ENCODE peak calls at places on chromosomes 4 and X, in nine cellular contexts. One of them, this sample, is unnamed.

GRCh38 chr4:64756016-64756415 is 346.8 kb upstream of the TECRL start:
- DNase-seq in neural crest cell: no peak
- DNase-seq in nephron progenitor cell: no peak
- DNase-seq in WTC11: no peak
- DNase-seq in right lobe of liver: no peak
- DNase-seq in GM12865: no peak
- DNase-seq in cardiac muscle cell: no peak
- DNase-seq in Calu3: no peak
- DNase-seq in cardiac fibroblast: peak
- DNase-seq in this sample: no peak

GRCh38 chrX:21905976-21906375 is 34.5 kb upstream of the SMS start:
- DNase-seq in GM12865: no peak
- DNase-seq in WTC11: no peak
- DNase-seq in Calu3: no peak
- DNase-seq in cardiac fibroblast: no peak
- DNase-seq in nephron progenitor cell: no peak
- DNase-seq in neural crest cell: no peak
- DNase-seq in right lobe of liver: no peak
- DNase-seq in cardiac muscle cell: no peak
- DNase-seq in this sample: no peak

GRCh38 chr4:54439831-54440243 is 210.7 kb downstream of the PDGFRA start:
- DNase-seq in neural crest cell: no peak
- DNase-seq in Calu3: no peak
- DNase-seq in nephron progenitor cell: no peak
- DNase-seq in right lobe of liver: peak
- DNase-seq in WTC11: no peak
- DNase-seq in cardiac fibroblast: peak
- DNase-seq in cardiac muscle cell: no peak
- DNase-seq in GM12865: peak
- DNase-seq in this sample: no peak

GRCh38 chr4:27807207-27807606 is 946.6 kb downstream of the STIM2 start:
- DNase-seq in WTC11: no peak
- DNase-seq in cardiac muscle cell: no peak
- DNase-seq in cardiac fibroblast: no peak
- DNase-seq in nephron progenitor cell: no peak
- DNase-seq in neural crest cell: no peak
- DNase-seq in Calu3: no peak
- DNase-seq in right lobe of liver: no peak
- DNase-seq in GM12865: no peak
- DNase-seq in this sample: no peak

GRCh38 chr4:88893961-88894360 is 163.0 kb downstream of the FAM13A start:
- DNase-seq in WTC11: no peak
- DNase-seq in nephron progenitor cell: no peak
- DNase-seq in cardiac muscle cell: no peak
- DNase-seq in neural crest cell: no peak
- DNase-seq in GM12865: no peak
- DNase-seq in Calu3: no peak
- DNase-seq in right lobe of liver: no peak
- DNase-seq in cardiac fibroblast: peak
- DNase-seq in this sample: no peak

GRCh38 chr4:41339812-41340809 is 83.4 kb downstream of the UCHL1 start:
- DNase-seq in cardiac fibroblast: no peak
- DNase-seq in cardiac muscle cell: no peak
- DNase-seq in WTC11: peak
- DNase-seq in neural crest cell: peak
- DNase-seq in Calu3: peak
- DNase-seq in GM12865: no peak
- DNase-seq in nephron progenitor cell: peak
- DNase-seq in right lobe of liver: no peak
- DNase-seq in this sample: peak

GRCh38 chrX:45824471-45824870 is 623.8 kb upstream of the DIPK2B start:
- DNase-seq in WTC11: peak
- DNase-seq in GM12865: peak
- DNase-seq in cardiac muscle cell: no peak
- DNase-seq in cardiac fibroblast: peak
- DNase-seq in nephron progenitor cell: no peak
- DNase-seq in neural crest cell: no peak
- DNase-seq in Calu3: peak
- DNase-seq in right lobe of liver: no peak
- DNase-seq in this sample: no peak

GRCh38 chr4:120753854-120754253 is 168.7 kb downstream of the PRDM5 start:
- DNase-seq in Calu3: no peak
- DNase-seq in cardiac muscle cell: peak
- DNase-seq in neural crest cell: no peak
- DNase-seq in cardiac fibroblast: no peak
- DNase-seq in right lobe of liver: no peak
- DNase-seq in nephron progenitor cell: no peak
- DNase-seq in WTC11: no peak
- DNase-seq in GM12865: no peak
- DNase-seq in this sample: no peak

GRCh38 chrX:7170903-7171302 is 22.9 kb upstream of the PUDP start:
- DNase-seq in Calu3: peak
- DNase-seq in WTC11: peak
- DNase-seq in right lobe of liver: no peak
- DNase-seq in cardiac fibroblast: peak
- DNase-seq in nephron progenitor cell: peak
- DNase-seq in neural crest cell: no peak
- DNase-seq in GM12865: peak
- DNase-seq in cardiac muscle cell: peak
- DNase-seq in this sample: peak

GRCh38 chrX:102959471-102959870 is 22.4 kb downstream of the RAB40AL start:
- DNase-seq in GM12865: no peak
- DNase-seq in nephron progenitor cell: no peak
- DNase-seq in Calu3: no peak
- DNase-seq in right lobe of liver: no peak
- DNase-seq in neural crest cell: no peak
- DNase-seq in WTC11: no peak
- DNase-seq in cardiac fibroblast: peak
- DNase-seq in cardiac muscle cell: no peak
- DNase-seq in this sample: no peak

GRCh38 chr4:47534772-47535171 is 49.7 kb downstream of the ATP10D start:
- DNase-seq in WTC11: no peak
- DNase-seq in nephron progenitor cell: no peak
- DNase-seq in GM12865: no peak
- DNase-seq in Calu3: no peak
- DNase-seq in neural crest cell: no peak
- DNase-seq in cardiac muscle cell: no peak
- DNase-seq in right lobe of liver: no peak
- DNase-seq in cardiac fibroblast: no peak
- DNase-seq in this sample: no peak

GRCh38 chr4:39256436-39256835 is 74.1 kb downstream of the WDR19 start:
- DNase-seq in GM12865: no peak
- DNase-seq in neural crest cell: no peak
- DNase-seq in cardiac muscle cell: no peak
- DNase-seq in Calu3: no peak
- DNase-seq in right lobe of liver: no peak
- DNase-seq in cardiac fibroblast: peak
- DNase-seq in WTC11: no peak
- DNase-seq in nephron progenitor cell: no peak
- DNase-seq in this sample: no peak

GRCh38 chr4:94472056-94472826 is 20.5 kb downstream of the PDLIM5 start:
- DNase-seq in WTC11: no peak
- DNase-seq in Calu3: no peak
- DNase-seq in neural crest cell: no peak
- DNase-seq in cardiac fibroblast: peak
- DNase-seq in nephron progenitor cell: no peak
- DNase-seq in cardiac muscle cell: no peak
- DNase-seq in GM12865: no peak
- DNase-seq in right lobe of liver: no peak
- DNase-seq in this sample: no peak

GRCh38 chrX:153651540-153652079 is 4.6 kb downstream of the DUSP9 start:
- DNase-seq in GM12865: peak
- DNase-seq in cardiac muscle cell: no peak
- DNase-seq in nephron progenitor cell: no peak
- DNase-seq in right lobe of liver: peak
- DNase-seq in WTC11: no peak
- DNase-seq in Calu3: no peak
- DNase-seq in cardiac fibroblast: no peak
- DNase-seq in neural crest cell: no peak
- DNase-seq in this sample: peak

GRCh38 chr4:53863731-53864130 is 200.7 kb downstream of the CHIC2 start:
- DNase-seq in cardiac muscle cell: peak
- DNase-seq in cardiac fibroblast: no peak
- DNase-seq in GM12865: no peak
- DNase-seq in Calu3: no peak
- DNase-seq in neural crest cell: no peak
- DNase-seq in WTC11: no peak
- DNase-seq in nephron progenitor cell: peak
- DNase-seq in right lobe of liver: no peak
- DNase-seq in this sample: no peak

GRCh38 chrX:68989456-68989855 is 160.6 kb downstream of the EFNB1 start:
- DNase-seq in WTC11: no peak
- DNase-seq in GM12865: no peak
- DNase-seq in right lobe of liver: no peak
- DNase-seq in Calu3: no peak
- DNase-seq in cardiac fibroblast: no peak
- DNase-seq in nephron progenitor cell: no peak
- DNase-seq in cardiac muscle cell: peak
- DNase-seq in neural crest cell: no peak
- DNase-seq in this sample: peak
- TF ChIP-seq CTCF in WTC11: no peak
- TF ChIP-seq CTCF in GM12865: no peak
- TF ChIP-seq CTCF in right lobe of liver: no peak
- TF ChIP-seq CTCF in Calu3: no peak
- TF ChIP-seq CTCF in cardiac fibroblast: no peak
- TF ChIP-seq CTCF in nephron progenitor cell: no peak
- TF ChIP-seq CTCF in cardiac muscle cell: no peak
- TF ChIP-seq CTCF in neural crest cell: no peak
- TF ChIP-seq CTCF in this sample: no peak

GRCh38 chrX:71650333-71650969 is 16.9 kb upstream of the LOC101059915 start:
- DNase-seq in WTC11: no peak
- DNase-seq in Calu3: no peak
- DNase-seq in right lobe of liver: no peak
- DNase-seq in cardiac muscle cell: peak
- DNase-seq in neural crest cell: no peak
- DNase-seq in cardiac fibroblast: peak
- DNase-seq in nephron progenitor cell: no peak
- DNase-seq in GM12865: peak
- DNase-seq in this sample: no peak
- TF ChIP-seq CTCF in WTC11: no peak
- TF ChIP-seq CTCF in Calu3: no peak
- TF ChIP-seq CTCF in right lobe of liver: peak
- TF ChIP-seq CTCF in cardiac muscle cell: peak
- TF ChIP-seq CTCF in neural crest cell: no peak
- TF ChIP-seq CTCF in cardiac fibroblast: no peak
- TF ChIP-seq CTCF in nephron progenitor cell: no peak
- TF ChIP-seq CTCF in GM12865: peak
- TF ChIP-seq CTCF in this sample: no peak

DNA sequence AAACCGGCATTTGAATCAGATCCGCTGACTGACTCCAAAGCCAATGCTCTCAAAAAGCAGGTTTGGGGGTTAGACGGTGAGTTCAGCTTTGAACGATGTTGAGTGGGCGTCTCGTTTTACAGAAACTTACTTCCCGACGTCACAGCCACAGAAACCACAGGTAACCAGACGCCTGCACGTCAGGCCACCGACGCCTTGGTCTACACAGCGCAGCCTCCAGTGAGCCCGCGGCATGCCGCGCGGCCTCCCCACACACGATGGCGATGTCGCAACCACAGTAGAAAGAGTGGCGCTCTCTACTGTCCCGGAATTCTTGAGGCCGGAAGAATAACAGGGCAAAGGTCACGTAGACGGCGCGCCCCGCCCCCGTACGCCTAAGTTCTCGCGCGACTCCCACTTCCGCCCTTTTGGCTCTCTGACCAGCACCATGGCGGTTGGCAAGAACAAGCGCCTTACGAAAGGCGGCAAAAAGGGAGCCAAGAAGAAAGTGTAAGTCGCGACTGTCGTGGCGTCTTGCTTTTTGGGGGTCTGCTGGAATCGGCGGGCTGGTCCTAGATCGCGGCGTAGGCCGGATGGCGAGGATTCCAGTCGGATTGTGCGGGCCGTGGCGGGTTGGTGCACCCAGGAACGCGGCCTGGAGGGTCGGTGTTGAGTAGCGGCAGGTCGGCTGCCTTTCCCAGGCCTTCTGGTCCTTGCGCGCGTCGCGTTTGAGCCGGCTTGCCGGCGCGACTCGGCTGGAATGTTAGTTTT is at the start of gene RPS3A:
- DNase-seq in cardiac fibroblast: peak
- DNase-seq in cardiac muscle cell: peak
- DNase-seq in nephron progenitor cell: peak
- DNase-seq in GM12865: peak
- DNase-seq in Calu3: peak
- DNase-seq in WTC11: peak
- DNase-seq in neural crest cell: peak
- DNase-seq in right lobe of liver: peak
- DNase-seq in this sample: peak
- TF ChIP-seq CTCF in cardiac fibroblast: peak
- TF ChIP-seq CTCF in cardiac muscle cell: peak
- TF ChIP-seq CTCF in nephron progenitor cell: peak
- TF ChIP-seq CTCF in GM12865: peak
- TF ChIP-seq CTCF in Calu3: no peak
- TF ChIP-seq CTCF in WTC11: no peak
- TF ChIP-seq CTCF in neural crest cell: peak
- TF ChIP-seq CTCF in right lobe of liver: peak
- TF ChIP-seq CTCF in this sample: peak

GRCh38 chrX:101260435-101260834 is 30.7 kb downstream of the TAF7L start:
- DNase-seq in neural crest cell: no peak
- DNase-seq in right lobe of liver: no peak
- DNase-seq in cardiac muscle cell: peak
- DNase-seq in cardiac fibroblast: peak
- DNase-seq in WTC11: peak
- DNase-seq in Calu3: no peak
- DNase-seq in nephron progenitor cell: no peak
- DNase-seq in GM12865: peak
- DNase-seq in this sample: peak
- TF ChIP-seq CTCF in neural crest cell: no peak
- TF ChIP-seq CTCF in right lobe of liver: peak
- TF ChIP-seq CTCF in cardiac muscle cell: peak
- TF ChIP-seq CTCF in cardiac fibroblast: peak
- TF ChIP-seq CTCF in WTC11: no peak
- TF ChIP-seq CTCF in Calu3: no peak
- TF ChIP-seq CTCF in nephron progenitor cell: no peak
- TF ChIP-seq CTCF in GM12865: peak
- TF ChIP-seq CTCF in this sample: peak

DNA sequence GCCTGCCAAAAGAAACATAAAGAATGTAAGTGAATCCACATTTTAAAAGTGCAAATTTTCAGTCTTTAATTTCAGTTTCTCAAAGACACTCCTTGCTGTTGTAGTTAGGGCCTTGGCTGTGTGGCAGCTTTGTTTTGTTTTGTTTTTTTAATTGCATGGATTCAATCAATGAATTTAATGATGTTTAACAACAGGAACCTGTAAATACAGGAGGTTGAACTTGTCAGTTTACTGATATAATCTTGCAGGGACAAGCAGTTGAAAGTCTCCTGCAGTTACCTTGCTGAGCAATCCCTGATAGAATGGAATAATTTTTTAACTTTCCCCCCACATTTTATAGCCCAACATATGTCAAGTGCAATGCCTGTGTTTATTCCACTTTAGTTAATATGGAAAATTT is 528.3 kb upstream of the PCDH7 start:
- DNase-seq in neural crest cell: no peak
- DNase-seq in cardiac muscle cell: no peak
- DNase-seq in GM12865: no peak
- DNase-seq in WTC11: no peak
- DNase-seq in cardiac fibroblast: no peak
- DNase-seq in right lobe of liver: no peak
- DNase-seq in nephron progenitor cell: no peak
- DNase-seq in Calu3: no peak
- DNase-seq in this sample: no peak
- TF ChIP-seq CTCF in neural crest cell: no peak
- TF ChIP-seq CTCF in cardiac muscle cell: no peak
- TF ChIP-seq CTCF in GM12865: no peak
- TF ChIP-seq CTCF in WTC11: no peak
- TF ChIP-seq CTCF in cardiac fibroblast: no peak
- TF ChIP-seq CTCF in right lobe of liver: no peak
- TF ChIP-seq CTCF in nephron progenitor cell: no peak
- TF ChIP-seq CTCF in Calu3: no peak
- TF ChIP-seq CTCF in this sample: no peak